ENCODE peak calls at places on chromosomes 3 and 15, in eight cellular contexts. R is NCI-H226; A is Calu3; L is NCI-H345; E is fibroblast of the aortic adventitia; Z is stimulated activated CD4-positive, alpha-beta T cell treated with anti-CD3 and anti-CD28 coated beads, Interleukin-4, amount 100 ng/mL, for 1 hour; T is cardiac muscle cell; M is Kasumi-1. W is an unnamed sample.

GRCh38 chr3:194871864-194872668 is 186.4 kb downstream of the FAM43A start:
- DNase-seq in R (peak), Z (no peak), M (no peak), T (no peak), L (no peak), A (peak), E (peak), W (no peak)

GRCh38 chr15:67085818-67086649 is 20.6 kb downstream of the SMAD3 start:
- DNase-seq in A (no peak), Z (no peak), L (no peak), E (peak), M (peak), R (peak), T (peak), W (no peak)

GRCh38 chr3:22977042-22977441 is 226.1 kb upstream of the UBE2E2 start:
- DNase-seq in M (no peak), R (no peak), T (no peak), A (no peak), L (no peak), Z (no peak), E (no peak), W (no peak)

GRCh38 chr3:197353867-197354180 is 55.4 kb upstream of the DLG1 start:
- DNase-seq in M (no peak), T (peak), A (no peak), Z (no peak), R (peak), L (no peak), E (peak), W (no peak)

GRCh38 chr15:89116404-89116803 is 28.1 kb downstream of the ABHD2 start:
- DNase-seq in T (no peak), M (no peak), R (no peak), Z (no peak), E (no peak), A (no peak), L (peak), W (no peak)

GRCh38 chr3:17057316-17057715 is 172.6 kb downstream of the PLCL2 start:
- DNase-seq in R (peak), A (no peak), T (no peak), E (peak), L (peak), M (no peak), Z (no peak), W (no peak)

GRCh38 chr3:123331006-123331405 is 117.9 kb downstream of the ADCY5 start:
- DNase-seq in A (no peak), E (no peak), R (no peak), M (no peak), Z (no peak), L (no peak), T (peak), W (no peak)

GRCh38 chr15:99249270-99249817 is at the start of gene TTC23:
- DNase-seq in Z (no peak), A (peak), R (peak), T (peak), M (no peak), L (no peak), E (peak), W (no peak)

GRCh38 chr15:63560741-63561448 is 36.3 kb upstream of the FBXL22 start:
- DNase-seq in T (no peak), L (no peak), Z (peak), M (no peak), R (no peak), E (no peak), A (no peak), W (peak)

GRCh38 chr3:77191014-77191413 is 151.1 kb downstream of the ROBO2 start:
- DNase-seq in Z (no peak), L (no peak), M (no peak), E (no peak), A (no peak), R (no peak), T (no peak), W (no peak)

GRCh38 chr3:67416703-67417102 is 237.7 kb downstream of the SUCLG2 start:
- DNase-seq in A (no peak), R (no peak), T (no peak), Z (no peak), L (no peak), M (no peak), E (no peak), W (no peak)

GRCh38 chr3:136277634-136278033 is 27.5 kb downstream of the PCCB start:
- DNase-seq in R (no peak), E (no peak), L (peak), A (no peak), Z (no peak), T (no peak), M (no peak), W (no peak)

GRCh38 chr3:193261970-193262369 is 20.9 kb downstream of the PLAAT1 start:
- DNase-seq in E (no peak), T (no peak), A (no peak), M (no peak), Z (no peak), R (no peak), L (no peak), W (no peak)

GRCh38 chr15:32871887-32872286 is 154.1 kb downstream of the GREM1 start:
- DNase-seq in R (no peak), L (no peak), Z (no peak), M (no peak), E (no peak), T (no peak), A (no peak), W (no peak)

GRCh38 chr3:58177747-58178527 is 32.8 kb downstream of the DNASE1L3 start:
- DNase-seq in T (peak), A (peak), Z (peak), L (peak), E (peak), M (peak), R (peak), W (peak)

GRCh38 chr15:40238927-40239591 is at the start of gene PAK6:
- DNase-seq in T (peak), M (no peak), R (peak), Z (peak), E (peak), A (peak), L (peak), W (peak)

GRCh38 chr3:151276038-151277027 is 2.0 kb downstream of the P2RY14 start:
- DNase-seq in R (no peak), T (no peak), L (no peak), E (no peak), M (no peak), Z (peak), A (no peak), W (no peak)

GRCh38 chr15:33109345-33109744 is 85.2 kb downstream of the FMN1 start:
- DNase-seq in L (no peak), A (no peak), M (no peak), T (no peak), Z (no peak), R (no peak), E (no peak), W (no peak)

GRCh38 chr3:32310336-32310735 is 71.9 kb downstream of the CMTM8 start:
- DNase-seq in T (no peak), Z (no peak), L (no peak), E (no peak), A (no peak), R (no peak), M (no peak), W (no peak)

GRCh38 chr15:30979457-30979856 is 12.0 kb downstream of the MTMR10 start:
- DNase-seq in L (no peak), M (peak), T (no peak), Z (no peak), E (no peak), A (no peak), R (no peak), W (no peak)

GRCh38 chr3:58157649-58158048 is 53.1 kb downstream of the DNASE1L3 start:
- DNase-seq in R (no peak), T (no peak), M (no peak), Z (no peak), A (no peak), E (no peak), L (no peak), W (no peak)

GRCh38 chr15:77499087-77499765 is 78.5 kb downstream of the HMG20A start:
- DNase-seq in T (no peak), L (no peak), A (no peak), Z (no peak), E (no peak), M (no peak), R (no peak), W (no peak)

GRCh38 chr3:113231827-113232253 is 20.5 kb downstream of the BOC start:
- DNase-seq in L (peak), T (peak), E (peak), R (peak), Z (no peak), M (no peak), A (peak), W (no peak)

GRCh38 chr3:115804722-115805121 is 181.4 kb downstream of the GAP43 start:
- DNase-seq in L (no peak), A (no peak), M (no peak), E (peak), R (peak), T (peak), Z (no peak), W (no peak)

GRCh38 chr15:88834211-88834812 is 31.1 kb downstream of the ACAN start:
- DNase-seq in A (peak), T (peak), M (peak), E (peak), L (no peak), R (peak), Z (peak), W (no peak)

GRCh38 chr3:124467980-124468902 is 262.0 kb upstream of the UMPS start:
- DNase-seq in R (no peak), M (peak), L (peak), E (peak), A (peak), T (peak), Z (peak), W (no peak)

GRCh38 chr3:42674151-42674550 is 11.2 kb upstream of the KLHL40 start:
- DNase-seq in Z (no peak), E (no peak), R (no peak), M (no peak), L (no peak), T (no peak), A (no peak), W (no peak)

GRCh38 chr3:187352581-187353575 is 15.3 kb upstream of the RTP4 start:
- DNase-seq in T (no peak), M (no peak), R (no peak), L (no peak), E (no peak), A (no peak), Z (no peak), W (no peak)

GRCh38 chr15:67107014-67107812 is 41.8 kb downstream of the SMAD3 start:
- DNase-seq in Z (no peak), M (no peak), L (no peak), T (peak), R (peak), A (peak), E (peak), W (no peak)

GRCh38 chr3:37694236-37694635 is 167.4 kb upstream of the CTDSPL start:
- DNase-seq in A (no peak), R (no peak), E (no peak), Z (no peak), T (no peak), M (no peak), L (no peak), W (no peak)